ENCODE peak calls at places on chromosomes 2 and 18, in seven cellular contexts. One of them, this sample, is unnamed.

GRCh38 chr18:51135795-51136194 is 61.7 kb downstream of the MEX3C start:
- DNase-seq in endothelial cell: no peak
- DNase-seq in iris pigment epithelial cell: no peak
- DNase-seq in GM13976: no peak
- DNase-seq in right cardiac atrium: no peak
- DNase-seq in stimulated activated CD8-positive, alpha-beta memory T cell treated with anti-CD3 and anti-CD28 coated beads, Interleukin-4, amount 100 ng/mL, for 1 hour: no peak
- DNase-seq in fibroblast of lung: no peak
- DNase-seq in this sample: no peak

GRCh38 chr2:121633463-121633862 is 15.8 kb downstream of the CLASP1 start:
- DNase-seq in endothelial cell: no peak
- DNase-seq in iris pigment epithelial cell: no peak
- DNase-seq in GM13976: no peak
- DNase-seq in right cardiac atrium: no peak
- DNase-seq in stimulated activated CD8-positive, alpha-beta memory T cell treated with anti-CD3 and anti-CD28 coated beads, Interleukin-4, amount 100 ng/mL, for 1 hour: no peak
- DNase-seq in fibroblast of lung: no peak
- DNase-seq in this sample: no peak

GRCh38 chr2:238921259-238921658 is 73.4 kb downstream of the TWIST2 start:
- DNase-seq in endothelial cell: no peak
- DNase-seq in iris pigment epithelial cell: no peak
- DNase-seq in GM13976: no peak
- DNase-seq in right cardiac atrium: no peak
- DNase-seq in stimulated activated CD8-positive, alpha-beta memory T cell treated with anti-CD3 and anti-CD28 coated beads, Interleukin-4, amount 100 ng/mL, for 1 hour: no peak
- DNase-seq in fibroblast of lung: no peak
- DNase-seq in this sample: no peak

GRCh38 chr2:235300368-235301201 is 193.3 kb upstream of the AGAP1 start:
- DNase-seq in endothelial cell: no peak
- DNase-seq in iris pigment epithelial cell: peak; percentile 92
- DNase-seq in GM13976: no peak
- DNase-seq in right cardiac atrium: peak; percentile 73
- DNase-seq in stimulated activated CD8-positive, alpha-beta memory T cell treated with anti-CD3 and anti-CD28 coated beads, Interleukin-4, amount 100 ng/mL, for 1 hour: no peak
- DNase-seq in fibroblast of lung: peak; percentile 84
- DNase-seq in this sample: no peak

GRCh38 chr18:35707674-35708073 is 126.1 kb downstream of the GALNT1 start:
- DNase-seq in endothelial cell: no peak
- DNase-seq in iris pigment epithelial cell: no peak
- DNase-seq in GM13976: no peak
- DNase-seq in right cardiac atrium: peak; percentile 60
- DNase-seq in stimulated activated CD8-positive, alpha-beta memory T cell treated with anti-CD3 and anti-CD28 coated beads, Interleukin-4, amount 100 ng/mL, for 1 hour: no peak
- DNase-seq in fibroblast of lung: no peak
- DNase-seq in this sample: no peak

GRCh38 chr2:228723599-228723998 is 542.1 kb upstream of the SPHKAP start:
- DNase-seq in endothelial cell: no peak
- DNase-seq in iris pigment epithelial cell: no peak
- DNase-seq in GM13976: no peak
- DNase-seq in right cardiac atrium: no peak
- DNase-seq in stimulated activated CD8-positive, alpha-beta memory T cell treated with anti-CD3 and anti-CD28 coated beads, Interleukin-4, amount 100 ng/mL, for 1 hour: no peak
- DNase-seq in fibroblast of lung: no peak
- DNase-seq in this sample: no peak

GRCh38 chr2:11071207-11071606 is 84.1 kb upstream of the SLC66A3 start:
- DNase-seq in endothelial cell: no peak
- DNase-seq in iris pigment epithelial cell: peak; percentile 25
- DNase-seq in GM13976: no peak
- DNase-seq in right cardiac atrium: no peak
- DNase-seq in stimulated activated CD8-positive, alpha-beta memory T cell treated with anti-CD3 and anti-CD28 coated beads, Interleukin-4, amount 100 ng/mL, for 1 hour: no peak
- DNase-seq in fibroblast of lung: no peak
- DNase-seq in this sample: no peak

GRCh38 chr2:182554950-182555349 is 128.1 kb upstream of the PDE1A start:
- DNase-seq in endothelial cell: no peak
- DNase-seq in iris pigment epithelial cell: no peak
- DNase-seq in GM13976: no peak
- DNase-seq in right cardiac atrium: no peak
- DNase-seq in stimulated activated CD8-positive, alpha-beta memory T cell treated with anti-CD3 and anti-CD28 coated beads, Interleukin-4, amount 100 ng/mL, for 1 hour: no peak
- DNase-seq in fibroblast of lung: no peak
- DNase-seq in this sample: no peak

GRCh38 chr2:213224366-213224765 is 59.9 kb upstream of the SPAG16 start:
- DNase-seq in endothelial cell: no peak
- DNase-seq in iris pigment epithelial cell: peak; percentile 95
- DNase-seq in GM13976: no peak
- DNase-seq in right cardiac atrium: no peak
- DNase-seq in stimulated activated CD8-positive, alpha-beta memory T cell treated with anti-CD3 and anti-CD28 coated beads, Interleukin-4, amount 100 ng/mL, for 1 hour: no peak
- DNase-seq in fibroblast of lung: no peak
- DNase-seq in this sample: no peak

GRCh38 chr2:88307817-88308216 is 137.7 kb downstream of the THNSL2 start:
- DNase-seq in endothelial cell: peak; percentile 37
- DNase-seq in iris pigment epithelial cell: peak; percentile 27
- DNase-seq in GM13976: peak; percentile 49
- DNase-seq in right cardiac atrium: no peak
- DNase-seq in stimulated activated CD8-positive, alpha-beta memory T cell treated with anti-CD3 and anti-CD28 coated beads, Interleukin-4, amount 100 ng/mL, for 1 hour: no peak
- DNase-seq in fibroblast of lung: no peak
- DNase-seq in this sample: peak; percentile 36

GRCh38 chr2:204881519-204882111 is 336.3 kb downstream of the PARD3B start:
- DNase-seq in endothelial cell: no peak
- DNase-seq in iris pigment epithelial cell: no peak
- DNase-seq in GM13976: no peak
- DNase-seq in right cardiac atrium: no peak
- DNase-seq in stimulated activated CD8-positive, alpha-beta memory T cell treated with anti-CD3 and anti-CD28 coated beads, Interleukin-4, amount 100 ng/mL, for 1 hour: no peak
- DNase-seq in fibroblast of lung: no peak
- DNase-seq in this sample: no peak

GRCh38 chr2:149363953-149364352 is 33.6 kb downstream of the LYPD6 start:
- DNase-seq in endothelial cell: no peak
- DNase-seq in iris pigment epithelial cell: peak; percentile 69
- DNase-seq in GM13976: no peak
- DNase-seq in right cardiac atrium: no peak
- DNase-seq in stimulated activated CD8-positive, alpha-beta memory T cell treated with anti-CD3 and anti-CD28 coated beads, Interleukin-4, amount 100 ng/mL, for 1 hour: no peak
- DNase-seq in fibroblast of lung: no peak
- DNase-seq in this sample: no peak

GRCh38 chr2:219521066-219521880 is 7.0 kb downstream of the ASIC4 start:
- DNase-seq in endothelial cell: peak; percentile 67
- DNase-seq in iris pigment epithelial cell: peak; percentile 38
- DNase-seq in GM13976: no peak
- DNase-seq in right cardiac atrium: peak; percentile 77
- DNase-seq in stimulated activated CD8-positive, alpha-beta memory T cell treated with anti-CD3 and anti-CD28 coated beads, Interleukin-4, amount 100 ng/mL, for 1 hour: no peak
- DNase-seq in fibroblast of lung: peak; percentile 41
- DNase-seq in this sample: no peak

GRCh38 chr2:178395941-178396585 is 54.9 kb downstream of the PRKRA start:
- DNase-seq in endothelial cell: no peak
- DNase-seq in iris pigment epithelial cell: no peak
- DNase-seq in GM13976: no peak
- DNase-seq in right cardiac atrium: no peak
- DNase-seq in stimulated activated CD8-positive, alpha-beta memory T cell treated with anti-CD3 and anti-CD28 coated beads, Interleukin-4, amount 100 ng/mL, for 1 hour: no peak
- DNase-seq in fibroblast of lung: no peak
- DNase-seq in this sample: no peak

GRCh38 chr18:24427484-24427883 is 1.0 kb downstream of the IMPACT start:
- DNase-seq in endothelial cell: no peak
- DNase-seq in iris pigment epithelial cell: peak; percentile 51
- DNase-seq in GM13976: no peak
- DNase-seq in right cardiac atrium: no peak
- DNase-seq in stimulated activated CD8-positive, alpha-beta memory T cell treated with anti-CD3 and anti-CD28 coated beads, Interleukin-4, amount 100 ng/mL, for 1 hour: no peak
- DNase-seq in fibroblast of lung: peak; percentile 32
- DNase-seq in this sample: no peak

GRCh38 chr2:144449028-144449406 is 70.9 kb downstream of the ZEB2 start:
- DNase-seq in endothelial cell: no peak
- DNase-seq in iris pigment epithelial cell: no peak
- DNase-seq in GM13976: peak; percentile 4
- DNase-seq in right cardiac atrium: peak; percentile 42
- DNase-seq in stimulated activated CD8-positive, alpha-beta memory T cell treated with anti-CD3 and anti-CD28 coated beads, Interleukin-4, amount 100 ng/mL, for 1 hour: no peak
- DNase-seq in fibroblast of lung: no peak
- DNase-seq in this sample: peak; percentile 14

GRCh38 chr2:213846856-213847255 is 562.6 kb downstream of the SPAG16 start:
- DNase-seq in endothelial cell: no peak
- DNase-seq in iris pigment epithelial cell: peak; percentile 26
- DNase-seq in GM13976: no peak
- DNase-seq in right cardiac atrium: no peak
- DNase-seq in stimulated activated CD8-positive, alpha-beta memory T cell treated with anti-CD3 and anti-CD28 coated beads, Interleukin-4, amount 100 ng/mL, for 1 hour: no peak
- DNase-seq in fibroblast of lung: no peak
- DNase-seq in this sample: no peak

GRCh38 chr2:5742126-5742525 is 49.9 kb downstream of the SOX11 start:
- DNase-seq in endothelial cell: no peak
- DNase-seq in iris pigment epithelial cell: no peak
- DNase-seq in GM13976: no peak
- DNase-seq in right cardiac atrium: no peak
- DNase-seq in stimulated activated CD8-positive, alpha-beta memory T cell treated with anti-CD3 and anti-CD28 coated beads, Interleukin-4, amount 100 ng/mL, for 1 hour: no peak
- DNase-seq in fibroblast of lung: no peak
- DNase-seq in this sample: no peak

GRCh38 chr18:43760010-43760409 is 482.7 kb upstream of the SYT4 start:
- DNase-seq in endothelial cell: no peak
- DNase-seq in iris pigment epithelial cell: no peak
- DNase-seq in GM13976: no peak
- DNase-seq in right cardiac atrium: no peak
- DNase-seq in stimulated activated CD8-positive, alpha-beta memory T cell treated with anti-CD3 and anti-CD28 coated beads, Interleukin-4, amount 100 ng/mL, for 1 hour: no peak
- DNase-seq in fibroblast of lung: no peak
- DNase-seq in this sample: no peak

GRCh38 chr2:23622466-23622865 is 237.5 kb downstream of the KLHL29 start:
- DNase-seq in endothelial cell: no peak
- DNase-seq in iris pigment epithelial cell: no peak
- DNase-seq in GM13976: no peak
- DNase-seq in right cardiac atrium: no peak
- DNase-seq in stimulated activated CD8-positive, alpha-beta memory T cell treated with anti-CD3 and anti-CD28 coated beads, Interleukin-4, amount 100 ng/mL, for 1 hour: no peak
- DNase-seq in fibroblast of lung: no peak
- DNase-seq in this sample: no peak

GRCh38 chr2:71995067-71995665 is 152.5 kb downstream of the CYP26B1 start:
- DNase-seq in endothelial cell: no peak
- DNase-seq in iris pigment epithelial cell: peak; percentile 19
- DNase-seq in GM13976: no peak
- DNase-seq in right cardiac atrium: no peak
- DNase-seq in stimulated activated CD8-positive, alpha-beta memory T cell treated with anti-CD3 and anti-CD28 coated beads, Interleukin-4, amount 100 ng/mL, for 1 hour: no peak
- DNase-seq in fibroblast of lung: peak; percentile 32
- DNase-seq in this sample: no peak

GRCh38 chr2:21250693-21251092 is 126.9 kb downstream of the TDRD15 start:
- DNase-seq in endothelial cell: no peak
- DNase-seq in iris pigment epithelial cell: no peak
- DNase-seq in GM13976: no peak
- DNase-seq in right cardiac atrium: no peak
- DNase-seq in stimulated activated CD8-positive, alpha-beta memory T cell treated with anti-CD3 and anti-CD28 coated beads, Interleukin-4, amount 100 ng/mL, for 1 hour: no peak
- DNase-seq in fibroblast of lung: no peak
- DNase-seq in this sample: no peak

GRCh38 chr2:27471961-27472360 is 17.6 kb downstream of the IFT172 start:
- DNase-seq in endothelial cell: no peak
- DNase-seq in iris pigment epithelial cell: no peak
- DNase-seq in GM13976: no peak
- DNase-seq in right cardiac atrium: no peak
- DNase-seq in stimulated activated CD8-positive, alpha-beta memory T cell treated with anti-CD3 and anti-CD28 coated beads, Interleukin-4, amount 100 ng/mL, for 1 hour: no peak
- DNase-seq in fibroblast of lung: no peak
- DNase-seq in this sample: no peak

GRCh38 chr2:85804026-85804425 is 50.2 kb downstream of the ATOH8 start:
- DNase-seq in endothelial cell: no peak
- DNase-seq in iris pigment epithelial cell: no peak
- DNase-seq in GM13976: no peak
- DNase-seq in right cardiac atrium: no peak
- DNase-seq in stimulated activated CD8-positive, alpha-beta memory T cell treated with anti-CD3 and anti-CD28 coated beads, Interleukin-4, amount 100 ng/mL, for 1 hour: no peak
- DNase-seq in fibroblast of lung: no peak
- DNase-seq in this sample: no peak

GRCh38 chr2:65638438-65638837 is 206.0 kb upstream of the SPRED2 start:
- DNase-seq in endothelial cell: no peak
- DNase-seq in iris pigment epithelial cell: no peak
- DNase-seq in GM13976: no peak
- DNase-seq in right cardiac atrium: no peak
- DNase-seq in stimulated activated CD8-positive, alpha-beta memory T cell treated with anti-CD3 and anti-CD28 coated beads, Interleukin-4, amount 100 ng/mL, for 1 hour: no peak
- DNase-seq in fibroblast of lung: no peak
- DNase-seq in this sample: no peak

GRCh38 chr2:1995987-1996386 is 251.7 kb upstream of the PXDN start:
- DNase-seq in endothelial cell: no peak
- DNase-seq in iris pigment epithelial cell: peak; percentile 39
- DNase-seq in GM13976: no peak
- DNase-seq in right cardiac atrium: no peak
- DNase-seq in stimulated activated CD8-positive, alpha-beta memory T cell treated with anti-CD3 and anti-CD28 coated beads, Interleukin-4, amount 100 ng/mL, for 1 hour: no peak
- DNase-seq in fibroblast of lung: no peak
- DNase-seq in this sample: no peak

GRCh38 chr2:237613679-237614078 is 13.7 kb upstream of the LRRFIP1 start:
- DNase-seq in endothelial cell: no peak
- DNase-seq in iris pigment epithelial cell: no peak
- DNase-seq in GM13976: no peak
- DNase-seq in right cardiac atrium: no peak
- DNase-seq in stimulated activated CD8-positive, alpha-beta memory T cell treated with anti-CD3 and anti-CD28 coated beads, Interleukin-4, amount 100 ng/mL, for 1 hour: no peak
- DNase-seq in fibroblast of lung: no peak
- DNase-seq in this sample: no peak

GRCh38 chr2:128608911-128609880 is 290.5 kb upstream of the HS6ST1 start:
- DNase-seq in endothelial cell: no peak
- DNase-seq in iris pigment epithelial cell: no peak
- DNase-seq in GM13976: no peak
- DNase-seq in right cardiac atrium: no peak
- DNase-seq in stimulated activated CD8-positive, alpha-beta memory T cell treated with anti-CD3 and anti-CD28 coated beads, Interleukin-4, amount 100 ng/mL, for 1 hour: no peak
- DNase-seq in fibroblast of lung: no peak
- DNase-seq in this sample: no peak

GRCh38 chr2:158232476-158232875 is 130.8 kb downstream of the UPP2 start:
- DNase-seq in endothelial cell: no peak
- DNase-seq in iris pigment epithelial cell: peak; percentile 56
- DNase-seq in GM13976: no peak
- DNase-seq in right cardiac atrium: no peak
- DNase-seq in stimulated activated CD8-positive, alpha-beta memory T cell treated with anti-CD3 and anti-CD28 coated beads, Interleukin-4, amount 100 ng/mL, for 1 hour: no peak
- DNase-seq in fibroblast of lung: no peak
- DNase-seq in this sample: no peak

GRCh38 chr2:224086226-224086911 is 47.3 kb upstream of the SERPINE2 start:
- DNase-seq in endothelial cell: no peak
- DNase-seq in iris pigment epithelial cell: peak; percentile 95
- DNase-seq in GM13976: no peak
- DNase-seq in right cardiac atrium: no peak
- DNase-seq in stimulated activated CD8-positive, alpha-beta memory T cell treated with anti-CD3 and anti-CD28 coated beads, Interleukin-4, amount 100 ng/mL, for 1 hour: no peak
- DNase-seq in fibroblast of lung: peak; percentile 93
- DNase-seq in this sample: no peak